ENCODE peak calls at places on chromosomes 16 and 17, in six cellular contexts. W, U, B, T, V and C are unnamed samples.

GRCh38 chr16:89863741-89864391 is 9.5 kb upstream of the TCF25 start:
- DNase-seq in W (peak), U (no peak), B (no peak), T (no peak), V (peak), C (peak)

GRCh38 chr16:56327929-56328258 is 97.5 kb downstream of the AMFR start:
- DNase-seq in B (no peak), W (no peak), V (no peak), U (no peak), T (no peak), C (no peak)

GRCh38 chr16:2773188-2773968 is 3.7 kb downstream of the ELOB start:
- DNase-seq in T (no peak), V (peak), W (peak), U (peak), B (no peak), C (no peak)

GRCh38 chr17:13353590-13353989 is 248.1 kb downstream of the HS3ST3A1 start:
- DNase-seq in W (peak), U (peak), B (no peak), T (no peak), V (no peak), C (no peak)

GRCh38 chr16:2035431-2036199 is 8.9 kb downstream of the NHERF2 start:
- DNase-seq in U (peak), T (no peak), W (peak), V (peak), B (no peak), C (no peak)

GRCh38 chr16:1165511-1165910 is 12.6 kb downstream of the CACNA1H start:
- DNase-seq in W (no peak), T (no peak), B (no peak), V (no peak), U (no peak), C (no peak)

GRCh38 chr16:3645504-3646347 is 8.8 kb upstream of the DNASE1 start:
- DNase-seq in V (peak), B (no peak), U (no peak), W (peak), T (no peak), C (no peak)

GRCh38 chr17:81119223-81120148 is 45.8 kb upstream of the PVALEF start:
- DNase-seq in U (peak), T (peak), V (peak), W (peak), B (peak), C (peak)